ENCODE peak calls at places on chromosome 22, in four cellular contexts. U is coronary artery, N is A673, R is tibial artery. W is an unnamed sample.
A peak's percentile ranks its signal among the peaks of the same experiment; 100 is the strongest.

GRCh38 chr22:40190501-40190900 is 12.8 kb downstream of the TNRC6B start:
- DNase-seq in U (no peak), R (no peak), N (no peak), W (no peak)

GRCh38 chr22:38172016-38172431 is 9.6 kb downstream of the PLA2G6 start:
- DNase-seq in U (peak; percentile 54), N (no peak), R (peak; percentile 32), W (no peak)

GRCh38 chr22:46025973-46026906 is 49.3 kb upstream of the WNT7B start:
- DNase-seq in U (peak; percentile 70), N (no peak), R (peak; percentile 60), W (no peak)

GRCh38 chr22:30947821-30948454 is 20.6 kb downstream of the MORC2 start:
- DNase-seq in N (peak; percentile 75), U (no peak), R (no peak), W (peak; percentile 54)

GRCh38 chr22:17994424-17995108 is 29.8 kb downstream of the MICAL3 start:
- DNase-seq in U (no peak), N (no peak), R (no peak), W (no peak)

GRCh38 chr22:46267431-46268279 is at the start of gene TTC38:
- DNase-seq in N (peak; percentile 61), U (peak; percentile 94), R (peak; percentile 97), W (peak; percentile 33)

GRCh38 chr22:46918197-46918596 is 155.7 kb downstream of the TBC1D22A start:
- DNase-seq in N (no peak), R (no peak), U (no peak), W (no peak)

GRCh38 chr22:43066844-43067385 is 22.3 kb downstream of the TTLL1 start:
- DNase-seq in R (no peak), U (no peak), N (no peak), W (no peak)

GRCh38 chr22:37842015-37842793 is 1.9 kb downstream of the ANKRD54 start:
- DNase-seq in R (no peak), N (no peak), U (no peak), W (no peak)

GRCh38 chr22:16917144-16918003 is 90.6 kb downstream of the GAB4 start:
- DNase-seq in U (no peak), N (peak; percentile 78), R (no peak), W (no peak)

GRCh38 chr22:49733631-49734030 is 94.0 kb downstream of the BRD1 start:
- DNase-seq in N (no peak), R (no peak), U (no peak), W (no peak)

GRCh38 chr22:18012528-18012927 is 11.8 kb downstream of the MICAL3 start:
- DNase-seq in U (no peak), N (no peak), R (no peak), W (no peak)

GRCh38 chr22:30265851-30266444 is 703 bp downstream of the OSM start:
- DNase-seq in R (peak; percentile 82), U (no peak), N (no peak), W (no peak)

GRCh38 chr22:47452184-47452583 is 689.7 kb downstream of the TBC1D22A start:
- DNase-seq in R (no peak), N (peak; percentile 55), U (no peak), W (no peak)

GRCh38 chr22:43042101-43042780 is 27.3 kb upstream of the PACSIN2 start:
- DNase-seq in U (no peak), R (no peak), N (peak; percentile 51), W (peak; percentile 57)

DNA sequence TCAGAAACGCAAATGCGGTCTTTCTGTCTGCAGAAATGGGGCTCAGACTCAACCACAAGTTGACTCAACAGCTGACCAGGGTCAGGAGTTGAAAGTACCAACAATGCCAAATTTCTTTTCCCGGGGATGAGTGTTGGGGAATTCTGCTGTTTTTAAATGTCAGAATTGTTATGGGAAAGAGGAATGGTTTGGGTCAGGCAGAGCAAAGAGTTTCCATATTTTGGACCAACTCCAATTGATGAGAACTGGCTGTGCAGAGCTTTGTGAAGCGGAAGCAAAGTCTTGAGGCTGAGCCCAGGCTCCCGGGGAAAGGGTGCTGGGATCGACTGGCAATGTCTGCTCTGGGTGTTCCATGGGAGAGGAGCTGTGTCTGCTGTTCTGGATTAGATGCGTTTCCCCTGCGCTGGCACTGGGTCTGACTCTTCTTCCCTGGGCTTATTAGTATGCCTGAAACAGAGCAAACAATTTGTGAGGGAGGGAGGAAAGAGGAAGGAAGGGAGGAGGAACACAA is 36.2 kb downstream of the TXN2 start:
- DNase-seq in N (peak; percentile 48), R (no peak), U (no peak), W (peak; percentile 87)
- H3K4me3 ChIP-seq in N (no peak overlapping the region), R (no peak overlapping the region), U (no peak overlapping the region), W (no peak overlapping the region)

GRCh38 chr22:27151407-27151806 is 494.0 kb downstream of the MIAT start:
- DNase-seq in U (no peak), R (no peak), N (no peak), W (no peak)
- TF ChIP-seq CTCF in U (no peak), R (no peak), N (no peak), W (no peak)

DNA sequence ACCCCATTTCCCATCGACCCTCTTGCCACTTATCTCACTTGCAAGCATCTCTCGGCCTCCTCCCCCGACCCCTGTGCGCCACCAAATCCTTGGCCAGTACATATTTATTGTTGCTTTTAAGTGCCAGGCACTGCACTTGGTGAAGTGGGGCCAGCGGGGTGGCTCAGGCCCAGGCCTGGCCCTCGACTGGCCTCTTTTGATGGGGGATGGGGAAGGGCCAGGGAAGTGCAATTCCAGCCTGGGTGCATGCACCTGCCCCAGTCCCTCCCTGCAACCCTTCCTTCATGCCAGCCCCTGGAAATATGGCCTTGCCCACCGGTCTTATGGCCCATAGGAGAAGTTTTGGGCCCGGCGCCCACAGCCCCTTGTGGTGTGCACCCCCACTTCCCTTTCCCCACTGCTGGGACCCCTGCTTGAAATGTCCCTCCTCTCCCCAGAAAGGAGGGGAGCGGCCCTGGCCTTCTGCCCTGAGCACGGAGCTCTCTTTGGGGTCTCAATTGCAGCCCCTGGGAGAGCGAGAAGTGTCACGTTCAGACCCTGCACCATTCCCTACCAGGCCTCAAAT is 791 bp downstream of the SUSD2 start:
- DNase-seq in N (no peak), R (no peak), U (no peak), W (no peak)
- H3K4me3 ChIP-seq in N (no peak overlapping the region), R (peak overlapping the region; percentile 53), U (peak overlapping the region; percentile 71), W (no peak overlapping the region)

GRCh38 chr22:28773461-28773867 is 969 bp downstream of the CCDC117 start:
- DNase-seq in U (no peak), N (no peak), R (no peak), W (no peak)
- TF ChIP-seq CTCF in U (no peak), N (no peak), R (no peak), W (no peak)